ENCODE peak calls at places on chromosomes 6 and 20, in six cellular contexts. U, E, H, F, C and G are unnamed samples. For H3K36me3, the result is how much of the 10 kb centered on the place peaks cover.

GRCh38 chr6:165831812-165832470 is 168.9 kb upstream of the PDE10A start:
- DNase-seq in U (no peak), H (no peak), E (no peak), C (no peak), F (no peak), G (no peak)

GRCh38 chr6:71745525-71745924 is 140.8 kb upstream of the RIMS1 start:
- DNase-seq in U (no peak), E (no peak), C (no peak), H (no peak), F (no peak), G (no peak)

GRCh38 chr20:48597521-48598302 is 230.1 kb downstream of the PREX1 start:
- DNase-seq in H (no peak), U (peak), C (no peak), F (no peak), E (no peak), G (peak)

GRCh38 chr6:43951063-43951755 is 176.0 kb downstream of the MRPL14 start:
- DNase-seq in H (no peak), U (peak), F (no peak), E (peak), C (no peak), G (peak)

GRCh38 chr6:107574856-107575255 is 84.9 kb downstream of the SOBP start:
- DNase-seq in H (no peak), U (no peak), C (no peak), F (no peak), E (no peak), G (no peak)

GRCh38 chr6:164069352-164070022 is 655.0 kb downstream of the QKI start:
- DNase-seq in H (no peak), F (no peak), C (no peak), U (no peak), E (peak), G (no peak)

GRCh38 chr6:137543114-137543513 is 48.9 kb upstream of the OLIG3 start:
- DNase-seq in E (no peak), F (no peak), H (no peak), C (no peak), U (no peak), G (no peak)

GRCh38 chr6:63859520-63859919 is 223.9 kb downstream of the PHF3 start:
- DNase-seq in C (no peak), E (no peak), H (no peak), F (no peak), U (no peak), G (no peak)

GRCh38 chr20:32574296-32575226 is 10.6 kb downstream of the NOL4L start:
- DNase-seq in F (no peak), E (peak), H (no peak), C (no peak), U (no peak), G (peak)

GRCh38 chr20:25254986-25255680 is 7.2 kb downstream of the PYGB start:
- DNase-seq in U (peak), H (no peak), E (peak), F (no peak), C (no peak), G (peak)

GRCh38 chr6:19554356-19555225 is 282.6 kb upstream of the ID4 start:
- DNase-seq in F (no peak), E (no peak), C (no peak), H (no peak), U (no peak), G (no peak)

GRCh38 chr20:44433751-44434538 is 41.7 kb upstream of the TTPAL start:
- DNase-seq in F (no peak), E (no peak), U (peak), H (no peak), C (no peak), G (no peak)

GRCh38 chr6:163630096-163630495 is 215.6 kb downstream of the QKI start:
- DNase-seq in H (no peak), U (no peak), F (no peak), E (no peak), C (no peak), G (no peak)

GRCh38 chr20:58895796-58896180 is 43.3 kb downstream of the GNAS start:
- DNase-seq in U (no peak), E (no peak), H (no peak), C (no peak), F (no peak), G (no peak)

GRCh38 chr20:17558154-17558940 is 11.5 kb upstream of the DSTN start:
- DNase-seq in E (peak), H (no peak), U (peak), C (no peak), F (no peak), G (no peak)

GRCh38 chr6:39225946-39226437 is 3.3 kb downstream of the KCNK5 start:
- DNase-seq in E (no peak), C (peak), H (no peak), U (peak), F (no peak), G (no peak)

GRCh38 chr20:34544109-34544793 is 14.3 kb upstream of the MAP1LC3A start:
- DNase-seq in U (no peak), E (no peak), F (no peak), C (no peak), H (no peak), G (no peak)

GRCh38 chr6:35228483-35228882 is 14.7 kb downstream of the SCUBE3 start:
- DNase-seq in H (no peak), F (no peak), U (no peak), C (no peak), E (no peak), G (no peak)

GRCh38 chr6:35230498-35230897 is 16.7 kb downstream of the SCUBE3 start:
- DNase-seq in U (no peak), F (no peak), H (no peak), E (no peak), C (no peak), G (no peak)

GRCh38 chr6:35231563-35231962 is 17.8 kb downstream of the SCUBE3 start:
- DNase-seq in E (no peak), H (no peak), F (no peak), U (no peak), C (no peak), G (no peak)

GRCh38 chr6:35229304-35229703 is 15.5 kb downstream of the SCUBE3 start:
- DNase-seq in U (no peak), E (no peak), F (no peak), C (no peak), H (no peak), G (no peak)

GRCh38 chr6:35230950-35231349 is 17.2 kb downstream of the SCUBE3 start:
- DNase-seq in E (peak), U (no peak), F (no peak), C (no peak), H (no peak), G (peak)
- H3K36me3 ChIP-seq in E (under half), U (under half), F (under half), C (under half), H (under half), G (under half)

DNA sequence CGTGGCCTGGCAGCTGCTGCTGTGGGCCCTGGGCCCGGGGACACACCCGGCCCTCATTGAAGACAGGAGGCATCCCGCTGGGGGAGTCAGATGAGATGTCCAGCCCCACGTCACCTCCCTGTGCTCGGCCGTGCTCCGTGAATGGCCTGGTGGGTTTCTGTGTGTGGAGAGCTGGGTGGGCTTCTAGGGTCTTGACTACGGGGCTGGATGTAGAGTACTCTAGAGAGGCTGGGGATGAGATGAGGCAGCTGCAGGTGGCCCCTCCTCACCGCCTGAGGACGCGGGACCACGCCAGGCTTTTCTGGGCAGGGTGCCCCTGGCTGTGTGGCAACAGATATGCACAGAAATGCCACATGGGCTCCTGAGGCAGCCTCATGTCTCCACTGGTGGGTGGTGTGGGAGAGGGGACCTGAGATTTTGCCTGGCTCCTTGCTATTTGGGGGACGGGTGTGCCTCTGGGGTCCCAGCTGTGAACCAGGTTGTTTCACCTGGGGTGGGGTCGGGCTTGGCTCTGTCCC is 8.4 kb upstream of the BHLHE23 start:
- DNase-seq in F (no peak), U (no peak), H (no peak), E (no peak), C (no peak), G (peak)
- H3K36me3 ChIP-seq in F (under half), U (under half), H (under half), E (under half), C (under half), G (under half)

DNA sequence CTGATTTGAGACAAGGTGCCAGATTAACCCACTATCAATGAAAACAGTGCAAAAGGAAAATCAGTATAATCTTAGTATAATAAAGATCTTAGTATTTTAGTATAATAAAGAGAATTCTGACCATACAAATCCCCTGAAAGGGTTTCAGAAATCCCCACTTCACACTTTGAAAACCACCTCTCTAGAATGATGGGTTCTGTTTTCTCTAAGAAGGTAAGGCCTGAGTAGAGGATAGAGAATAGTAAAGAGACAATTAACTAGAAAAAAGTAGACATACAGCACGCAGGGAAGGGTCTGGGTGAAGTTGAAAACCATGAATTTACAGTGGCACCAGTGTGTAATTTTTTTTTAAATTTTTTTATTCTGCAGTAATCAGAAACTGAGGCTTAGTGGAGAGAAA is 73.6 kb downstream of the REV3L start:
- DNase-seq in F (no peak), H (no peak), C (no peak), E (no peak), U (no peak), G (no peak)
- H3K36me3 ChIP-seq in F (under half), H (under half), C (under half), E (under half), U (under half), G (under half)

GRCh38 chr20:60895363-60896079 is 356.5 kb upstream of the CDH4 start:
- DNase-seq in F (no peak), C (no peak), U (no peak), H (no peak), E (no peak), G (no peak)

GRCh38 chr20:60892095-60892813 is 359.8 kb upstream of the CDH4 start:
- DNase-seq in E (no peak), C (no peak), U (no peak), F (no peak), H (no peak), G (no peak)
- H3K36me3 ChIP-seq in E (under half), C (under half), U (under half), F (under half), H (under half), G (under half)

GRCh38 chr6:15501806-15502450 is 160.9 kb downstream of the DTNBP1 start:
- DNase-seq in U (no peak), H (no peak), C (no peak), F (no peak), E (peak), G (no peak)
- H3K36me3 ChIP-seq in U (under half), H (half or more), C (under half), F (under half), E (under half), G (under half)